ENCODE peak calls at places on chromosome 2, in four cellular contexts. R is effector memory CD8-positive, alpha-beta T cell; V is aorta; A is lower lobe of right lung. H is an unnamed sample.
A peak's percentile ranks its signal among the peaks of the same experiment; 100 is the strongest.

GRCh38 chr2:8628179-8628869 is 53.5 kb upstream of the ID2 start:
- ATAC-seq in R (no peak), V (no peak), A (no peak), H (no peak)

GRCh38 chr2:17441055-17441771 is 77.0 kb downstream of the RAD51AP2 start:
- ATAC-seq in R (no peak), V (no peak), A (no peak), H (peak; percentile 56)

GRCh38 chr2:7672685-7673071 is 755.5 kb downstream of the RNF144A start:
- ATAC-seq in R (peak; percentile 21), V (no peak), A (no peak), H (no peak)

GRCh38 chr2:229610359-229610758 is 104.0 kb downstream of the DNER start:
- ATAC-seq in R (no peak), V (no peak), A (no peak), H (no peak)

GRCh38 chr2:45681675-45682074 is 30.2 kb downstream of the PRKCE start:
- ATAC-seq in R (peak; percentile 57), V (no peak), A (peak; percentile 66), H (peak; percentile 95)

GRCh38 chr2:172295677-172296076 is 131.7 kb upstream of the ITGA6 start:
- ATAC-seq in R (no peak), V (no peak), A (no peak), H (no peak)

GRCh38 chr2:216695401-216695821 is at the start of gene IGFBP5:
- ATAC-seq in R (no peak), V (peak; percentile 66), A (peak; percentile 27), H (no peak)

GRCh38 chr2:210169871-210170441 is 1.3 kb downstream of the KANSL1L start:
- ATAC-seq in R (no peak), V (peak; percentile 50), A (no peak), H (no peak)

GRCh38 chr2:20179755-20180594 is 45.0 kb downstream of the SDC1 start:
- ATAC-seq in R (no peak), V (peak; percentile 13), A (peak; percentile 82), H (peak; percentile 93)

GRCh38 chr2:102294802-102295489 is 16.4 kb upstream of the IL1RL1 start:
- ATAC-seq in R (no peak), V (no peak), A (no peak), H (peak; percentile 52)

GRCh38 chr2:55500025-55500424 is 19.5 kb upstream of the CFAP36 start:
- ATAC-seq in R (no peak), V (no peak), A (no peak), H (no peak)

GRCh38 chr2:10552220-10552870 is 104.2 kb upstream of the ODC1 start:
- ATAC-seq in R (peak; percentile 26), V (no peak), A (no peak), H (no peak)

GRCh38 chr2:64115808-64116598 is 28.2 kb downstream of the PELI1 start:
- ATAC-seq in R (no peak), V (no peak), A (peak; percentile 46), H (peak; percentile 52)

GRCh38 chr2:26189123-26189522 is 16.2 kb downstream of the GAREM2 start:
- ATAC-seq in R (no peak), V (no peak), A (no peak), H (no peak)

GRCh38 chr2:233051241-233052149 is 8.6 kb upstream of the INPP5D start:
- ATAC-seq in R (no peak), V (peak; percentile 73), A (peak; percentile 78), H (peak; percentile 84)

GRCh38 chr2:15675456-15676195 is 84.0 kb downstream of the DDX1 start:
- ATAC-seq in R (no peak), V (no peak), A (no peak), H (peak; percentile 64)

GRCh38 chr2:121832992-121833732 is 77.7 kb downstream of the TSN start:
- ATAC-seq in R (no peak), V (no peak), A (no peak), H (no peak)

GRCh38 chr2:28445448-28446258 is 50.2 kb upstream of the PLB1 start:
- ATAC-seq in R (no peak), V (no peak), A (peak; percentile 32), H (peak; percentile 88)

GRCh38 chr2:157413342-157414035 is 30.4 kb downstream of the CYTIP start:
- ATAC-seq in R (peak; percentile 86), V (no peak), A (peak; percentile 78), H (peak; percentile 59)

GRCh38 chr2:231922945-231923344 is 3.3 kb downstream of the NPPC start:
- ATAC-seq in R (no peak), V (no peak), A (no peak), H (no peak)

GRCh38 chr2:230981704-230982103 is 14.2 kb upstream of the SPATA3 start:
- ATAC-seq in R (peak; percentile 62), V (no peak), A (peak; percentile 24), H (peak; percentile 63)

GRCh38 chr2:120313695-120314615 is 32.0 kb upstream of the INHBB start:
- ATAC-seq in R (no peak), V (peak; percentile 19), A (peak; percentile 29), H (no peak)

GRCh38 chr2:65349863-65350262 is 82.5 kb downstream of the SPRED2 start:
- ATAC-seq in R (no peak), V (no peak), A (no peak), H (no peak)

GRCh38 chr2:168454737-168455691 is 1.1 kb upstream of the CERS6 start:
- ATAC-seq in R (no peak), V (no peak), A (no peak), H (no peak)

GRCh38 chr2:241986836-241987641 is 117.5 kb downstream of the RTP5 start:
- ATAC-seq in R (no peak), V (peak; percentile 50), A (peak; percentile 31), H (no peak)

H was measured in esophagus mucosa.